ENCODE peak calls at places on chromosomes 13 and 19, in four cellular contexts. S, B, J and W are unnamed samples.

GRCh38 chr19:1725100-1726064 is 27.9 kb upstream of the ONECUT3 start:
- DNase-seq in S (peak; percentile 17), J (peak; percentile 12), B (no peak), W (peak; percentile 75)

GRCh38 chr19:42076375-42076944 is 494 bp downstream of the ZNF574 start:
- DNase-seq in B (no peak), S (peak; percentile 48), J (peak; percentile 58), W (no peak)

GRCh38 chr13:45422731-45423130 is 4.6 kb upstream of the SLC25A30 start:
- DNase-seq in J (no peak), S (no peak), B (no peak), W (no peak)

GRCh38 chr13:110363009-110363408 is 55.9 kb downstream of the COL4A2 start:
- DNase-seq in B (no peak), S (no peak), J (no peak), W (no peak)

GRCh38 chr13:45833663-45834062 is 17.9 kb downstream of the SIAH3 start:
- DNase-seq in S (no peak), B (no peak), J (no peak), W (peak; percentile 46)

GRCh38 chr13:107554355-107554905 is 660.9 kb downstream of the LIG4 start:
- DNase-seq in B (no peak), S (no peak), J (no peak), W (no peak)

GRCh38 chr13:101623469-101624209 is 171.2 kb downstream of the ITGBL1 start:
- DNase-seq in S (no peak), B (no peak), J (no peak), W (no peak)

GRCh38 chr19:33293255-33294057 is 8.9 kb downstream of the CEBPA start:
- DNase-seq in B (no peak), S (no peak), J (peak; percentile 54), W (peak; percentile 70)

GRCh38 chr13:33090755-33091454 is 74.7 kb downstream of the KL start:
- DNase-seq in J (no peak), S (no peak), B (no peak), W (no peak)

GRCh38 chr19:2048959-2049740 is 1.9 kb downstream of the MKNK2 start:
- DNase-seq in J (no peak), S (no peak), B (peak; percentile 78), W (peak; percentile 64)

GRCh38 chr19:14114854-14115253 is 2.7 kb downstream of the PRKACA start:
- DNase-seq in S (no peak), J (peak; percentile 71), B (no peak), W (peak; percentile 57)

GRCh38 chr19:39307233-39307821 is 11.1 kb downstream of the IFNL1 start:
- DNase-seq in J (peak; percentile 48), S (no peak), B (peak; percentile 74), W (no peak)

GRCh38 chr19:32748497-32748896 is 28.9 kb downstream of the TDRD12 start:
- DNase-seq in S (no peak), J (no peak), B (no peak), W (no peak)

GRCh38 chr13:58452123-58452623 is 820.6 kb downstream of the PCDH17 start:
- DNase-seq in S (no peak), J (no peak), B (no peak), W (no peak)

GRCh38 chr19:46015961-46016425 is 6.9 kb downstream of the PGLYRP1 start:
- DNase-seq in S (no peak), B (no peak), J (no peak), W (peak; percentile 20)

GRCh38 chr13:25401958-25402357 is 30.2 kb downstream of the ATP8A2 start:
- DNase-seq in S (no peak), B (no peak), J (no peak), W (no peak)

GRCh38 chr19:14369399-14370168 is 11.7 kb upstream of the ADGRE5 start:
- DNase-seq in J (peak; percentile 50), B (no peak), S (no peak), W (no peak)

GRCh38 chr13:23709521-23709920 is 139.3 kb downstream of the TNFRSF19 start:
- DNase-seq in S (no peak), B (no peak), J (no peak), W (no peak)

GRCh38 chr13:29707876-29708543 is 112.5 kb upstream of the SLC7A1 start:
- DNase-seq in B (no peak), J (peak; percentile 48), S (no peak), W (peak; percentile 53)

GRCh38 chr19:36604656-36605100 is 435 bp upstream of the ZNF382 start:
- DNase-seq in S (no peak), J (peak; percentile 38), B (peak; percentile 77), W (peak; percentile 74)

GRCh38 chr19:17005000-17005399 is 21.6 kb downstream of the CPAMD8 start:
- DNase-seq in S (no peak), B (no peak), J (no peak), W (no peak)

GRCh38 chr13:23588576-23589141 is 18.4 kb downstream of the TNFRSF19 start:
- DNase-seq in B (no peak), J (no peak), S (no peak), W (no peak)

GRCh38 chr19:46192990-46193650 is 36.4 kb upstream of the IGFL1 start:
- DNase-seq in B (no peak), S (no peak), J (no peak), W (no peak)

GRCh38 chr19:41407271-41407670 is 9.7 kb downstream of the BCKDHA start:
- DNase-seq in J (no peak), S (no peak), B (no peak), W (no peak)

GRCh38 chr13:46486270-46486669 is 66.7 kb upstream of the LRCH1 start:
- DNase-seq in J (no peak), B (no peak), S (no peak), W (no peak)

GRCh38 chr13:87311165-87311564 is 360.0 kb upstream of the SLITRK5 start:
- DNase-seq in B (no peak), J (no peak), S (no peak), W (no peak)

GRCh38 chr19:39645800-39646411 is 9.8 kb upstream of the LGALS16 start:
- DNase-seq in J (no peak), S (no peak), B (no peak), W (no peak)

GRCh38 chr19:50025794-50026549 is at the start of gene ZNF473:
- DNase-seq in B (peak; percentile 97), S (peak; percentile 92), J (peak; percentile 96), W (peak; percentile 95)

GRCh38 chr13:37070956-37071355 is 11.5 kb upstream of the SUPT20H start:
- DNase-seq in S (no peak), B (no peak), J (no peak), W (no peak)

GRCh38 chr13:53848546-53848945 is 819.9 kb downstream of the OLFM4 start:
- DNase-seq in S (no peak), B (no peak), J (no peak), W (no peak)

GRCh38 chr13:32737679-32738078 is 151.4 kb downstream of the PDS5B start:
- DNase-seq in S (no peak), J (no peak), B (no peak), W (no peak)

GRCh38 chr19:15014579-15014978 is 34.7 kb upstream of the CASP14 start:
- DNase-seq in J (no peak), B (no peak), S (no peak), W (no peak)

GRCh38 chr13:100881291-100881864 is 206.8 kb upstream of the TMTC4 start:
- DNase-seq in B (no peak), S (no peak), J (no peak), W (no peak)

GRCh38 chr19:42601811-42602443 is 7.2 kb upstream of the CEACAM8 start:
- DNase-seq in B (no peak), S (no peak), J (no peak), W (no peak)

GRCh38 chr19:10961073-10961762 is 388 bp downstream of the SMARCA4 start:
- DNase-seq in S (peak; percentile 34), B (no peak), J (peak; percentile 30), W (peak; percentile 31)
- TF ChIP-seq POLR2A in S (no peak), B (no peak), J (no peak), W (no peak)

GRCh38 chr19:55276720-55277430 is 3.0 kb downstream of the HSPBP1 start:
- DNase-seq in J (no peak), B (no peak), S (no peak), W (no peak)
- H3K27ac ChIP-seq in J (no peak overlapping the region), B (no peak overlapping the region), S (no peak overlapping the region), W (no peak overlapping the region)

GRCh38 chr19:37906868-37907734 is at the start of gene SIPA1L3:
- DNase-seq in S (peak; percentile 87), J (peak; percentile 97), B (peak; percentile 97), W (peak; percentile 95)
- TF ChIP-seq POLR2A in S (no peak), J (peak; percentile 49), B (no peak), W (peak; percentile 62)

GRCh38 chr19:35033067-35034004 is 3.1 kb downstream of the SCN1B start:
- DNase-seq in J (no peak), S (no peak), B (no peak), W (no peak)

GRCh38 chr19:35029737-35030256 is 473 bp upstream of the SCN1B start:
- DNase-seq in J (no peak), B (no peak), S (no peak), W (no peak)

GRCh38 chr19:35030257-35031071 is at the start of gene SCN1B:
- DNase-seq in B (no peak), J (peak; percentile 46), S (peak; percentile 64), W (peak; percentile 69)

GRCh38 chr19:35032356-35032865 is 2.1 kb downstream of the SCN1B start:
- DNase-seq in J (no peak), B (no peak), S (no peak), W (no peak)

GRCh38 chr19:35031072-35031881 is 1.0 kb downstream of the SCN1B start:
- DNase-seq in B (no peak), S (no peak), J (no peak), W (no peak)
- H3K27ac ChIP-seq in B (peak overlapping the region; percentile 24), S (no peak overlapping the region), J (peak overlapping the region; percentile 37), W (no peak overlapping the region)

GRCh38 chr19:4454621-4454951 is 3.0 kb downstream of the UBXN6 start:
- DNase-seq in S (no peak), B (no peak), J (no peak), W (no peak)
- TF ChIP-seq POLR2A in S (no peak), B (no peak), J (no peak), W (no peak)

DNA sequence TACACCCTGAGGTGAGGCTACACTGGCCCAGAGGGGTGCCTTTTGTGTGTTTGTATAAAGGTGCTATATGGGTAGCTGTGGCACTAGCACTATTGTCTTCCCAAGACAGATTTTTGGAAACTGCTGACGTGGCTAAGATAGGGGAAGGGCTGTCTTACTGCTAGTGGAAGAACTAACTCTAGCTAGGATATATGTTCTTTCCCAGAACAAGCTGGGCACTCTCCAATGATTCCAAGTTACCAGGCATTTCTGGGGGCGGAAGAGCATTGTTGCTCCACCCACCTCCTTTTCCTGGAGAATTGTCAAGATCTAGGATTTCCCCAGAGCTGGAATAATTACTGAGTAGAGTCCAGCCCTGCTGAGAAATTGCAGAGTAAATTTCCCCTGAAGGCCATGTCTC is 408.3 kb downstream of the KLF5 start:
- DNase-seq in S (no peak), B (no peak), J (no peak), W (no peak)
- H3K27ac ChIP-seq in S (no peak overlapping the region), B (peak overlapping the region; percentile 81), J (no peak overlapping the region), W (no peak overlapping the region)